ENCODE peak calls at places on chromosome 19, in seven cellular contexts. One of them, this sample, is unnamed.

GRCh38 chr19:49681830-49682229 is 4.8 kb downstream of the PRMT1 start:
- DNase-seq in nephron progenitor cell: no peak
- DNase-seq in ELR: no peak
- DNase-seq in stimulated activated CD8-positive, alpha-beta memory T cell treated with anti-CD3 and anti-CD28 coated beads, Interleukin-12 subunit alpha, Interleukin-12 subunit beta, amount 100 ng/mL, for 4 hours: no peak
- DNase-seq in activated T-cell treated with anti-CD3 and anti-CD28 coated beads for 1 hour: no peak
- DNase-seq in C1 segment of cervical spinal cord: no peak
- DNase-seq in NCI-H748 treated with DMSO at 0.1 percent for 48 hours: no peak
- DNase-seq in this sample: no peak

GRCh38 chr19:27752530-27753184 is 1460.3 kb downstream of the UQCRFS1 start:
- DNase-seq in C1 segment of cervical spinal cord: no peak
- DNase-seq in ELR: no peak
- DNase-seq in stimulated activated CD8-positive, alpha-beta memory T cell treated with anti-CD3 and anti-CD28 coated beads, Interleukin-12 subunit alpha, Interleukin-12 subunit beta, amount 100 ng/mL, for 4 hours: no peak
- DNase-seq in activated T-cell treated with anti-CD3 and anti-CD28 coated beads for 1 hour: no peak
- DNase-seq in NCI-H748 treated with DMSO at 0.1 percent for 48 hours: no peak
- DNase-seq in nephron progenitor cell: no peak
- DNase-seq in this sample: no peak

GRCh38 chr19:33231511-33231910 is 5.9 kb upstream of the SLC7A10 start:
- DNase-seq in ELR: peak
- DNase-seq in nephron progenitor cell: no peak
- DNase-seq in C1 segment of cervical spinal cord: no peak
- DNase-seq in stimulated activated CD8-positive, alpha-beta memory T cell treated with anti-CD3 and anti-CD28 coated beads, Interleukin-12 subunit alpha, Interleukin-12 subunit beta, amount 100 ng/mL, for 4 hours: no peak
- DNase-seq in NCI-H748 treated with DMSO at 0.1 percent for 48 hours: no peak
- DNase-seq in activated T-cell treated with anti-CD3 and anti-CD28 coated beads for 1 hour: no peak
- DNase-seq in this sample: no peak

GRCh38 chr19:511101-511841 is 4.0 kb downstream of the TPGS1 start:
- DNase-seq in C1 segment of cervical spinal cord: no peak
- DNase-seq in ELR: no peak
- DNase-seq in activated T-cell treated with anti-CD3 and anti-CD28 coated beads for 1 hour: peak
- DNase-seq in NCI-H748 treated with DMSO at 0.1 percent for 48 hours: peak
- DNase-seq in nephron progenitor cell: no peak
- DNase-seq in stimulated activated CD8-positive, alpha-beta memory T cell treated with anti-CD3 and anti-CD28 coated beads, Interleukin-12 subunit alpha, Interleukin-12 subunit beta, amount 100 ng/mL, for 4 hours: peak
- DNase-seq in this sample: no peak

GRCh38 chr19:29687244-29687896 is 22.1 kb downstream of the PLEKHF1 start:
- DNase-seq in activated T-cell treated with anti-CD3 and anti-CD28 coated beads for 1 hour: no peak
- DNase-seq in C1 segment of cervical spinal cord: no peak
- DNase-seq in ELR: peak
- DNase-seq in stimulated activated CD8-positive, alpha-beta memory T cell treated with anti-CD3 and anti-CD28 coated beads, Interleukin-12 subunit alpha, Interleukin-12 subunit beta, amount 100 ng/mL, for 4 hours: no peak
- DNase-seq in NCI-H748 treated with DMSO at 0.1 percent for 48 hours: no peak
- DNase-seq in nephron progenitor cell: no peak
- DNase-seq in this sample: peak

GRCh38 chr19:10412257-10412977 is 7.9 kb upstream of the PDE4A start:
- DNase-seq in NCI-H748 treated with DMSO at 0.1 percent for 48 hours: no peak
- DNase-seq in nephron progenitor cell: no peak
- DNase-seq in activated T-cell treated with anti-CD3 and anti-CD28 coated beads for 1 hour: no peak
- DNase-seq in ELR: no peak
- DNase-seq in stimulated activated CD8-positive, alpha-beta memory T cell treated with anti-CD3 and anti-CD28 coated beads, Interleukin-12 subunit alpha, Interleukin-12 subunit beta, amount 100 ng/mL, for 4 hours: no peak
- DNase-seq in C1 segment of cervical spinal cord: no peak
- DNase-seq in this sample: no peak

GRCh38 chr19:46081928-46082727 is 41.3 kb upstream of the IGFL4 start:
- DNase-seq in C1 segment of cervical spinal cord: peak
- DNase-seq in stimulated activated CD8-positive, alpha-beta memory T cell treated with anti-CD3 and anti-CD28 coated beads, Interleukin-12 subunit alpha, Interleukin-12 subunit beta, amount 100 ng/mL, for 4 hours: no peak
- DNase-seq in nephron progenitor cell: peak
- DNase-seq in NCI-H748 treated with DMSO at 0.1 percent for 48 hours: peak
- DNase-seq in activated T-cell treated with anti-CD3 and anti-CD28 coated beads for 1 hour: no peak
- DNase-seq in ELR: peak
- DNase-seq in this sample: no peak

GRCh38 chr19:12847159-12848139 is 9.1 kb downstream of the MAST1 start:
- DNase-seq in ELR: peak
- DNase-seq in C1 segment of cervical spinal cord: peak
- DNase-seq in stimulated activated CD8-positive, alpha-beta memory T cell treated with anti-CD3 and anti-CD28 coated beads, Interleukin-12 subunit alpha, Interleukin-12 subunit beta, amount 100 ng/mL, for 4 hours: peak
- DNase-seq in nephron progenitor cell: peak
- DNase-seq in activated T-cell treated with anti-CD3 and anti-CD28 coated beads for 1 hour: peak
- DNase-seq in NCI-H748 treated with DMSO at 0.1 percent for 48 hours: peak
- DNase-seq in this sample: peak

GRCh38 chr19:18361646-18362045 is 21.2 kb downstream of the PGPEP1 start:
- DNase-seq in stimulated activated CD8-positive, alpha-beta memory T cell treated with anti-CD3 and anti-CD28 coated beads, Interleukin-12 subunit alpha, Interleukin-12 subunit beta, amount 100 ng/mL, for 4 hours: no peak
- DNase-seq in NCI-H748 treated with DMSO at 0.1 percent for 48 hours: no peak
- DNase-seq in ELR: no peak
- DNase-seq in nephron progenitor cell: no peak
- DNase-seq in activated T-cell treated with anti-CD3 and anti-CD28 coated beads for 1 hour: no peak
- DNase-seq in C1 segment of cervical spinal cord: no peak
- DNase-seq in this sample: no peak

GRCh38 chr19:46614114-46614701 is 10.7 kb downstream of the PTGIR start:
- DNase-seq in activated T-cell treated with anti-CD3 and anti-CD28 coated beads for 1 hour: peak
- DNase-seq in ELR: peak
- DNase-seq in stimulated activated CD8-positive, alpha-beta memory T cell treated with anti-CD3 and anti-CD28 coated beads, Interleukin-12 subunit alpha, Interleukin-12 subunit beta, amount 100 ng/mL, for 4 hours: peak
- DNase-seq in C1 segment of cervical spinal cord: peak
- DNase-seq in nephron progenitor cell: peak
- DNase-seq in NCI-H748 treated with DMSO at 0.1 percent for 48 hours: peak
- DNase-seq in this sample: peak

GRCh38 chr19:8537099-8537498 is 23.1 kb upstream of the ZNF414 start:
- DNase-seq in NCI-H748 treated with DMSO at 0.1 percent for 48 hours: no peak
- DNase-seq in stimulated activated CD8-positive, alpha-beta memory T cell treated with anti-CD3 and anti-CD28 coated beads, Interleukin-12 subunit alpha, Interleukin-12 subunit beta, amount 100 ng/mL, for 4 hours: no peak
- DNase-seq in nephron progenitor cell: no peak
- DNase-seq in ELR: no peak
- DNase-seq in activated T-cell treated with anti-CD3 and anti-CD28 coated beads for 1 hour: no peak
- DNase-seq in C1 segment of cervical spinal cord: no peak
- DNase-seq in this sample: no peak

GRCh38 chr19:4361152-4362037 is 18.0 kb downstream of the MPND start:
- DNase-seq in activated T-cell treated with anti-CD3 and anti-CD28 coated beads for 1 hour: no peak
- DNase-seq in nephron progenitor cell: no peak
- DNase-seq in ELR: no peak
- DNase-seq in NCI-H748 treated with DMSO at 0.1 percent for 48 hours: no peak
- DNase-seq in stimulated activated CD8-positive, alpha-beta memory T cell treated with anti-CD3 and anti-CD28 coated beads, Interleukin-12 subunit alpha, Interleukin-12 subunit beta, amount 100 ng/mL, for 4 hours: no peak
- DNase-seq in C1 segment of cervical spinal cord: no peak
- DNase-seq in this sample: no peak

GRCh38 chr19:35153701-35154534 is 617 bp upstream of the FXYD5 start:
- DNase-seq in C1 segment of cervical spinal cord: no peak
- DNase-seq in nephron progenitor cell: peak
- DNase-seq in NCI-H748 treated with DMSO at 0.1 percent for 48 hours: peak
- DNase-seq in ELR: peak
- DNase-seq in stimulated activated CD8-positive, alpha-beta memory T cell treated with anti-CD3 and anti-CD28 coated beads, Interleukin-12 subunit alpha, Interleukin-12 subunit beta, amount 100 ng/mL, for 4 hours: peak
- DNase-seq in activated T-cell treated with anti-CD3 and anti-CD28 coated beads for 1 hour: peak
- DNase-seq in this sample: no peak

GRCh38 chr19:10136936-10137335 is 17.2 kb upstream of the EIF3G start:
- DNase-seq in activated T-cell treated with anti-CD3 and anti-CD28 coated beads for 1 hour: no peak
- DNase-seq in nephron progenitor cell: no peak
- DNase-seq in C1 segment of cervical spinal cord: no peak
- DNase-seq in stimulated activated CD8-positive, alpha-beta memory T cell treated with anti-CD3 and anti-CD28 coated beads, Interleukin-12 subunit alpha, Interleukin-12 subunit beta, amount 100 ng/mL, for 4 hours: no peak
- DNase-seq in NCI-H748 treated with DMSO at 0.1 percent for 48 hours: no peak
- DNase-seq in ELR: no peak
- DNase-seq in this sample: no peak

GRCh38 chr19:29810504-29810871 is 1.3 kb upstream of the CCNE1 start:
- DNase-seq in ELR: peak
- DNase-seq in activated T-cell treated with anti-CD3 and anti-CD28 coated beads for 1 hour: no peak
- DNase-seq in stimulated activated CD8-positive, alpha-beta memory T cell treated with anti-CD3 and anti-CD28 coated beads, Interleukin-12 subunit alpha, Interleukin-12 subunit beta, amount 100 ng/mL, for 4 hours: no peak
- DNase-seq in nephron progenitor cell: no peak
- DNase-seq in C1 segment of cervical spinal cord: no peak
- DNase-seq in NCI-H748 treated with DMSO at 0.1 percent for 48 hours: no peak
- DNase-seq in this sample: no peak

This sample was measured in gastrocnemius medialis.